ENCODE peak calls at places on chromosomes 11 and 22, in seven cellular contexts. J, L, S, R, E, W and N are unnamed samples.

GRCh38 chr11:121933694-121934093 is 182.3 kb downstream of the BLID start:
- DNase-seq in J (no peak), L (no peak), S (no peak), R (no peak), E (no peak), W (no peak), N (no peak)

GRCh38 chr11:3815882-3816281 is 7.5 kb downstream of the PGAP2 start:
- DNase-seq in J (no peak), L (no peak), S (no peak), R (no peak), E (no peak), W (no peak), N (no peak)

GRCh38 chr11:84564180-84564866 is 1062.8 kb downstream of the DLG2 start:
- DNase-seq in J (peak; percentile 57), L (no peak), S (peak; percentile 4), R (no peak), E (no peak), W (no peak), N (peak; percentile 41)

GRCh38 chr11:129374993-129375721 is 491 bp upstream of the BARX2 start:
- DNase-seq in J (peak; percentile 43), L (no peak), S (no peak), R (no peak), E (no peak), W (no peak), N (peak; percentile 27)

GRCh38 chr11:22878604-22879003 is 18.3 kb upstream of the CCDC179 start:
- DNase-seq in J (no peak), L (no peak), S (no peak), R (no peak), E (no peak), W (no peak), N (no peak)

GRCh38 chr22:48438791-48439559 is 1388.7 kb downstream of the BRD1 start:
- DNase-seq in J (no peak), L (no peak), S (no peak), R (no peak), E (no peak), W (no peak), N (no peak)

GRCh38 chr22:22479999-22480532 is 28.5 kb downstream of the ZNF280B start:
- DNase-seq in J (no peak), L (no peak), S (no peak), R (no peak), E (no peak), W (no peak), N (no peak)

GRCh38 chr11:84720706-84721402 is 906.3 kb downstream of the DLG2 start:
- DNase-seq in J (peak; percentile 36), L (no peak), S (no peak), R (peak; percentile 23), E (no peak), W (no peak), N (no peak)

GRCh38 chr11:59550842-59551650 is 39.7 kb downstream of the OR4D9 start:
- DNase-seq in J (peak; percentile 75), L (peak; percentile 64), S (peak; percentile 90), R (peak; percentile 75), E (peak; percentile 87), W (peak; percentile 80), N (peak; percentile 32)

GRCh38 chr11:86676533-86677154 is 4.2 kb upstream of the ME3 start:
- DNase-seq in J (peak; percentile 4), L (no peak), S (no peak), R (no peak), E (no peak), W (no peak), N (peak; percentile 31)

GRCh38 chr22:28620244-28620922 is 59.3 kb downstream of the TTC28 start:
- DNase-seq in J (no peak), L (no peak), S (no peak), R (no peak), E (no peak), W (no peak), N (no peak)

GRCh38 chr11:69327741-69328191 is 33.8 kb downstream of the MYEOV start:
- DNase-seq in J (no peak), L (no peak), S (no peak), R (no peak), E (peak; percentile 53), W (no peak), N (no peak)

GRCh38 chr22:38618682-38619081 is 37.5 kb downstream of the FAM227A start:
- DNase-seq in J (no peak), L (no peak), S (no peak), R (no peak), E (no peak), W (no peak), N (no peak)

GRCh38 chr22:37777122-37777687 is 30.5 kb upstream of the GCAT start:
- DNase-seq in J (no peak), L (no peak), S (peak; percentile 85), R (peak; percentile 46), E (no peak), W (peak; percentile 65), N (peak; percentile 79)

GRCh38 chr11:76783294-76783900 is at the start of gene TSKU:
- DNase-seq in J (no peak), L (no peak), S (no peak), R (no peak), E (no peak), W (no peak), N (no peak)

GRCh38 chr11:63713776-63714175 is 32.5 kb downstream of the RTN3 start:
- DNase-seq in J (no peak), L (no peak), S (no peak), R (no peak), E (no peak), W (no peak), N (no peak)

GRCh38 chr11:119797736-119798135 is 68.7 kb upstream of the NECTIN1 start:
- DNase-seq in J (peak; percentile 23), L (no peak), S (no peak), R (no peak), E (no peak), W (no peak), N (no peak)

GRCh38 chr11:18775492-18776292 is 15.9 kb downstream of the PTPN5 start:
- DNase-seq in J (peak; percentile 86), L (no peak), S (no peak), R (peak; percentile 55), E (no peak), W (peak; percentile 38), N (peak; percentile 74)

DNA sequence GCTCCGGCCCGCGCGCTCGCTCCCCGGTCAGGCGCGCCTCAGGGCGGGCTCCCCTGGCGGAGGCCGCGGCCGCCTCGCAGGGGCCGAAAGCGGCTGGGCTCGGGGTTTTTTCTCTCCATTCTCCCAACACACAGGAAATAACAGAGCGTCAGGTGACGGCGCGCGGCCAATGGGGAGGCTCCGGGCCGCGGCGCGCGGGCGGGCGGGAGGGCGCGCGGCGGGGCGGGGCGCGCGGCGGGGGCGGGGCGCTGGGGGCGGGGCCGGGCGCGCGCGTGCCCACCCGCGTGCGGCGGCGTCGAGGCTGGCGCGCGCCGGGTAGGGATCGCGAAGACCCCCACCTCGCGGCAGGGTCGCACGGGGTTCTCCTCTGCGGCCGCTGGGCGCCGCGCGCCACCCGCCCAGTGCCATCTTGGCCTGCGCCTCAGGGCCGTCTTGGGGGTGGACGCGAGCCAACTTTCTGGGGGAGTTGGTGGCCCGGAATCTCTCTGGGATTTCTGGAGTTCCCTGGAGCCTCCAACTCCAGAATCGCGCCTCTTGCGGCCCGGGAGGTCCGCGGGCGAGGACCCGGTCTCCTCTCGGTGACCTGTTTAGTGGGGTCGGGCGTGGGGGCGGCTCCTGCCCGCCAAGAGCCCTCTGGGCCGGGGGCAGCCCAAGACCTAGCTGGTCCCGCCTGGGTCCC is at the start of gene TCF20:
- DNase-seq in J (peak; percentile 75), L (no peak), S (no peak), R (peak; percentile 85), E (peak; percentile 83), W (peak; percentile 79), N (peak; percentile 99)
- TF ChIP-seq CTCF in J (no peak), L (no peak), S (no peak), R (no peak), E (no peak), W (no peak), N (no peak)

DNA sequence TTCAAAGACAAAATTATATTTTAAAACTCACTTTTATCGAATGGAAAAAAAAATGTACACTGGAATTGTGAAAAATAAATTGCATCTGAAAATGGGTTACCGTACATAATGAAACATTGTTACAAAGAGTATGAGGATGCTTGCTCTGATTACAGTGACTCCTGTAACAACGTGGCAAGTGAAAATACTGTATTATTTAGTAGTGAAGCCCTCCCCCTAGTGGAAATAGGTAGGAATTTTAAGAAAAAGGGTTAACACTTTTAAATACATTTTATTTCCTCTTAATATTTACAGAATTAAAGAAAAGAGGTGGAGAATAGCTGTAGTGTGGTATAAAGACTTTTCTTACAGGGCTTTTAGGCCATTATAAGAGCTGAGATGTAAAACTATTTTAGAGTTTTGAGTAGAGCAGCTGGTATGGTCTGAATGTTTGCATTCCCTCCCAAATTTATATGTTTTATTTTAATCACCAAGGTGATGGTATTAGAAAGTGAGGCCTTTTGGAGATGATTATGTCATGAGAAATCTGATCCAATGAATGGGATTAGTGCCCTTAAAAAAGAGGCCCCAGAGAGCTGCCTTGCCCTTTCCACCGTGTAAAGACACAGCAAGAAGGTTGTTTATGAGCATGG is 25.2 kb downstream of the FAM76B start:
- DNase-seq in J (no peak), L (no peak), S (no peak), R (no peak), E (no peak), W (no peak), N (peak; percentile 51)
- TF ChIP-seq CTCF in J (peak; percentile 96), L (peak; percentile 75), S (peak; percentile 12), R (peak; percentile 74), E (peak; percentile 29), W (peak; percentile 61), N (no peak)

GRCh38 chr11:134275188-134275533 is 1.0 kb upstream of the GLB1L3 start:
- DNase-seq in J (no peak), L (no peak), S (no peak), R (no peak), E (no peak), W (no peak), N (no peak)

GRCh38 chr11:134273317-134273712 is 2.9 kb upstream of the GLB1L3 start:
- DNase-seq in J (no peak), L (no peak), S (no peak), R (no peak), E (no peak), W (no peak), N (no peak)

GRCh38 chr11:134276396-134277175 is 407 bp downstream of the GLB1L3 start:
- DNase-seq in J (peak; percentile 39), L (no peak), S (no peak), R (no peak), E (no peak), W (no peak), N (peak; percentile 40)

GRCh38 chr11:134277176-134278001 is 1.2 kb downstream of the GLB1L3 start:
- DNase-seq in J (peak; percentile 33), L (no peak), S (no peak), R (no peak), E (no peak), W (no peak), N (no peak)

GRCh38 chr11:134275534-134276395 is at the start of gene GLB1L3:
- DNase-seq in J (peak; percentile 68), L (no peak), S (no peak), R (no peak), E (no peak), W (no peak), N (peak; percentile 76)
- TF ChIP-seq CTCF in J (peak; percentile 40), L (no peak), S (peak; percentile 25), R (peak; percentile 28), E (peak; percentile 54), W (no peak), N (no peak)

DNA sequence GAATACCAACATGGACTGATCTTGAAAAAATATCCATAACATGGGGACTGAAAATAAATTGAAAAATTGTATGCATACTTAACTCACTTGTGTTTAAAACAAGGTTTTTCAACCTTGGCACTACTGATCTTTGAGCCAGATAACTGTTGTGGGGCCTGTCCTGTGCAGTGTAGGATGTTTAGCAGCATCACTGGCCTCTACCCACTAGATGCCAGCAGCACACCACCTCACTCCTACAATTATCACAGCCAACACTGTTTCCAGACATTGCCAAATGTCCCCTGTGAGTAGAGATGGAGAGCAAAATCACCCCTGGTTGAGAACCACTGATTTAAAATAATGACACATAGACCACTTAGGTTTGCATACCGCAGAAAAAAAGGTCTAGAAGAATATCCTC is 45.0 kb upstream of the SLC1A2 start:
- DNase-seq in J (peak; percentile 21), L (no peak), S (no peak), R (no peak), E (no peak), W (no peak), N (no peak)
- TF ChIP-seq CTCF in J (no peak), L (no peak), S (peak; percentile 25), R (no peak), E (no peak), W (no peak), N (no peak)